ENCODE peak calls at places on chromosomes 11 and 22, in six cellular contexts. Y is T-helper 2 cell, W is Kasumi-1, U is heart right ventricle, P is iPS-NIHi11, J is GM12864. N is an unnamed sample.

GRCh38 chr22:17867160-17867785 is 93.0 kb upstream of the BID start:
- DNase-seq in Y (no peak), W (peak; percentile 30), U (peak; percentile 76), P (no peak), J (no peak), N (peak; percentile 31)

GRCh38 chr11:134235399-134235798 is 10.9 kb downstream of the VPS26B start:
- DNase-seq in Y (no peak), W (no peak), U (peak; percentile 28), P (no peak), J (no peak), N (no peak)

GRCh38 chr11:11620966-11621880 is 582 bp downstream of the GALNT18 start:
- DNase-seq in Y (no peak), W (peak; percentile 56), U (peak; percentile 50), P (no peak), J (no peak), N (peak; percentile 19)

GRCh38 chr11:34972892-34973291 is 56.5 kb downstream of the PDHX start:
- DNase-seq in Y (no peak), W (no peak), U (no peak), P (no peak), J (no peak), N (no peak)

GRCh38 chr11:97621282-97621681 is 1231.5 kb downstream of the JRKL start:
- DNase-seq in Y (no peak), W (no peak), U (no peak), P (no peak), J (no peak), N (no peak)

GRCh38 chr11:99781074-99781473 is 760.3 kb downstream of the CNTN5 start:
- DNase-seq in Y (no peak), W (peak; percentile 17), U (no peak), P (no peak), J (no peak), N (peak; percentile 79)

GRCh38 chr11:22634897-22635629 is 9.4 kb upstream of the FANCF start:
- DNase-seq in Y (no peak), W (no peak), U (peak; percentile 17), P (no peak), J (no peak), N (no peak)

GRCh38 chr22:35154937-35155387 is 89.0 kb downstream of the ISX start:
- DNase-seq in Y (no peak), W (peak; percentile 34), U (peak; percentile 31), P (peak; percentile 77), J (peak; percentile 16), N (peak; percentile 15)

GRCh38 chr11:46210133-46210636 is 67.3 kb upstream of the CREB3L1 start:
- DNase-seq in Y (no peak), W (no peak), U (no peak), P (no peak), J (no peak), N (peak; percentile 89)

GRCh38 chr11:86264649-86265048 is 20.1 kb downstream of the EED start:
- DNase-seq in Y (no peak), W (no peak), U (no peak), P (no peak), J (no peak), N (no peak)

GRCh38 chr11:109708184-109708583 is 286.2 kb downstream of the C11orf87 start:
- DNase-seq in Y (no peak), W (no peak), U (no peak), P (no peak), J (no peak), N (no peak)

GRCh38 chr11:79564288-79564925 is 123.6 kb upstream of the TENM4 start:
- DNase-seq in Y (no peak), W (no peak), U (no peak), P (no peak), J (no peak), N (no peak)

GRCh38 chr11:66743271-66743968 is 14.4 kb upstream of the SPTBN2 start:
- DNase-seq in Y (no peak), W (no peak), U (no peak), P (no peak), J (no peak), N (no peak)

N was measured in MV-4-11.